ENCODE peak calls at places on chromosomes 16 and 17, in five cellular contexts. I is colonic mucosa, Z is dorsolateral prefrontal cortex, U is AG04450, M is left ventricle myocardium inferior. A is an unnamed sample.

GRCh38 chr17:19762515-19762961 is 14.4 kb upstream of the ALDH3A1 start:
- DNase-seq in Z (peak), U (no peak), M (peak), I (peak), A (peak)

GRCh38 chr17:7410634-7411426 is 3.2 kb downstream of the NLGN2 start:
- DNase-seq in Z (no peak), M (no peak), U (no peak), I (no peak), A (no peak)

GRCh38 chr16:27217256-27217655 is 13.9 kb downstream of the KDM8 start:
- DNase-seq in Z (no peak), U (no peak), I (no peak), M (no peak), A (no peak)

GRCh38 chr17:82943339-82943738 is 103.5 kb upstream of the ZNF750 start:
- DNase-seq in M (peak), U (no peak), I (no peak), Z (peak), A (no peak)

GRCh38 chr16:1781758-1782407 is 488 bp downstream of the SPSB3 start:
- DNase-seq in U (no peak), M (no peak), Z (no peak), I (peak), A (peak)

GRCh38 chr16:76125871-76126270 is 151.3 kb upstream of the CNTNAP4 start:
- DNase-seq in U (no peak), Z (no peak), M (no peak), I (no peak), A (no peak)

GRCh38 chr17:68732301-68732749 is 131.2 kb upstream of the FAM20A start:
- DNase-seq in I (no peak), Z (no peak), M (no peak), U (no peak), A (no peak)

GRCh38 chr16:68792465-68793324 is 50.6 kb upstream of the TANGO6 start:
- DNase-seq in U (no peak), Z (no peak), I (peak), M (no peak), A (peak)

GRCh38 chr17:53912117-53912516 is 89.4 kb downstream of the KIF2B start:
- DNase-seq in I (no peak), M (no peak), Z (no peak), U (no peak), A (no peak)

GRCh38 chr17:42274812-42275526 is 1.2 kb downstream of the STAT5B start:
- DNase-seq in U (no peak), Z (no peak), M (no peak), I (no peak), A (no peak)

GRCh38 chr17:36188891-36189306 is 7.7 kb downstream of the CCL3L1 start:
- DNase-seq in Z (no peak), I (no peak), U (no peak), M (no peak), A (no peak)
- TF ChIP-seq CTCF in Z (no peak), I (no peak), U (no peak), M (no peak), A (no peak)

GRCh38 chr16:81744911-81745310 is 34.2 kb upstream of the PLCG2 start:
- DNase-seq in I (no peak), M (no peak), U (no peak), Z (no peak), A (no peak)
- H3K27ac ChIP-seq in I (no peak), M (no peak), U (no peak), Z (no peak), A (no peak)

DNA sequence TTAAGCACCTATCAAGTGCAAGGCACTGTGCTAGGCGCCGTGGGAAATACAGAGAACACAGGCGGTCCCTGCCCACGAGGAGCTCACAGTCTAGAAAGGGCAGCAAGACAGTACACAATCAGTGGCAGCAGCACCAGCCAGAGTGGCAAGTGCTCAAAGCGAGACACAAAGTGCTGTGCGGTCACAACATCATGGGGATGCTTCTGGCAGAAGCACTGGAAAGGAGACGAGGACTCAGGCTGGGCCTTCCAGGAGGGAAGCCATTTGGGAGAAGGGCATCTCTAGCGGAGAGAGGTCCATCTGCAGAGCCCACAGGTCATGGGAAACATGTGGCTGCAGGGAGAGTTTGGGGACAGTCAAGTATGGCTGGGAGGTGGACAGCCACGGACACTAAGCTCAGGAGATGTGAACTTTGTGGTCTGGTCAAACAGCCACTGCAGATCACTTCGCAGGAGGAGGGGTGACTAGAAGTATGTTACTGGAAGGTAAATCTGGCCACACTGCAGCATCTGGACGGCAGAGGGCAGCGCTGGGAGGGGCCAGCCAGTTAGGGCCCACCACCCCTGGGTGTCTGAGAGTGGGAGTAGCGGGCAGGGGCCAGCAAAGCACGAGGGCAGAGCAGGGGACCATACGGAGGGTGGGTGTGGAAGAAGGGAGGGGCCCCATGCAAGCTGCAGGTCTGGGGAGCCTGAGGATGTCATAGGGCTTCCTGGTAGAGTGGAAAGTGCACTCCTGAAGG is 71.1 kb downstream of the N4BP1 start:
- DNase-seq in M (no peak), U (no peak), Z (no peak), I (peak), A (no peak)
- TF ChIP-seq CTCF in M (peak), U (peak), Z (no peak), I (peak), A (no peak)

GRCh38 chr16:88282221-88283041 is 100.3 kb upstream of the ZNF469 start:
- DNase-seq in M (peak), I (no peak), U (peak), Z (no peak), A (no peak)
- H3K27ac ChIP-seq in M (no peak), I (no peak), U (peak), Z (no peak), A (no peak)

GRCh38 chr17:30483159-30483558 is 6.0 kb downstream of the GOSR1 start:
- DNase-seq in U (no peak), Z (no peak), I (no peak), M (no peak), A (no peak)
- TF ChIP-seq CTCF in U (no peak), Z (no peak), I (no peak), M (no peak), A (no peak)

DNA sequence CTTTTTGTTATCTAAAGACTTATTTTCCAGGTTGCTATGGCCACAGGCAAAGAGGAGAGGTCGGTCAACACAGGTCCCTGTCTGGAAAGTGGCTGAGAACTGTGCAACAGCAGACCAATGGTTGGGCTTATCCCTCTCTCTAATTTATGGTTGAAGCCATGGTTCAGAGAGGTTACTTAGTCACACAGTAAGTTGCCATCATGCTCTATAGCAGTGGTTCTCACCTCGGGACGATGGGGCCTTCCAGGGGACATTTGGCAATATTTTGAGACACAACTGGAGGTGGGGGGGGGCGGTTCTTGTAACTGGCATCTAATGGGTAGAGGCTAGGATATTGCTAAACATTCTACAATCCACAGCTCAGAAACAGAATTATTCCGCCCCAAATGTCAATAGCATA is 842 bp upstream of the LDAF1 start:
- DNase-seq in M (no peak), Z (no peak), U (no peak), I (peak), A (no peak)
- H3K27ac ChIP-seq in M (peak), Z (no peak), U (peak), I (peak), A (no peak)

DNA sequence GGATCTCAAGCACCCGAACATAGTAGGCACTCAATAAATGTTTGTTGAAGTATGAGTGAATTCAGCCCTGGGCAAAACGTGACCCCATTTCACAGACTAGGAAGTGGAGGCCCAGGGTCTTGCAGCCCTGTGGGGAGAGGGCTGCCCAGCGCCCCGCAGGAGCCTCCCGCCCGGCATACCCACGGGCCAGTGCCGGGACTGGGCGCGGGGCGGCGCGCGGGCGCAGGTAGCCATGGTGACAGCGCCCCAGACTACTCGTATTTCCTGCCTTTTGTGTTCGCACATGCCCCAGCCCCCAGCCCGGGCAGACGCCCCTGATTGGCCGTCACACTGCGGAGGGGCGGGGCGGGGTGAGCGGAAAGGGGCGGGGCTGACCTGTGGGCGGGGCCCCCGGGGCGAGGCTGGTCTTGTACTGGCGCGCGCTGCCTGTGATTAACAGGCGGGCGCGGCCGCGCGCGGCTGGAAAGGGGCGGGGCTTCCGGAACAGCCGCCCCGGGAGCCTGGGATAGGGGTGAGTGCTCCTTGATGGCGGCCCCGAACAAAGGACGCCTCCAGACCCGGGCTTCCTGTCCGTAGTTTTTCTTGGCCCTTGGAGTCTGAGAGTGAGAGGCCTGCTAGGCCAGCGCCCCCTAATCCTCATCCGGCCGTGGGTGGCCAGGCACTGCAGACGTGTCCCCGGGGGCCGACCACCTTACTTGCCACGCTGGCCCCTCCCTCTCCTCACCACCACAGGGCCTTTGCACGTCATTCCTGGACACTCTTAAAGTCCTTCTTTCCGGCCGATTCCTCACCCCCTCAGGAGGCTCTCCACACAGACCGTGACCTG is 71.0 kb downstream of the RAI1 start:
- DNase-seq in I (peak), Z (peak), U (peak), M (peak), A (peak)
- TF ChIP-seq CTCF in I (no peak), Z (peak), U (peak), M (peak), A (no peak)

GRCh38 chr16:11080999-11081630 is 136.8 kb downstream of the CLEC16A start:
- DNase-seq in I (no peak), Z (no peak), M (no peak), U (no peak), A (no peak)
- H3K27ac ChIP-seq in I (no peak), Z (no peak), M (no peak), U (peak), A (no peak)

DNA sequence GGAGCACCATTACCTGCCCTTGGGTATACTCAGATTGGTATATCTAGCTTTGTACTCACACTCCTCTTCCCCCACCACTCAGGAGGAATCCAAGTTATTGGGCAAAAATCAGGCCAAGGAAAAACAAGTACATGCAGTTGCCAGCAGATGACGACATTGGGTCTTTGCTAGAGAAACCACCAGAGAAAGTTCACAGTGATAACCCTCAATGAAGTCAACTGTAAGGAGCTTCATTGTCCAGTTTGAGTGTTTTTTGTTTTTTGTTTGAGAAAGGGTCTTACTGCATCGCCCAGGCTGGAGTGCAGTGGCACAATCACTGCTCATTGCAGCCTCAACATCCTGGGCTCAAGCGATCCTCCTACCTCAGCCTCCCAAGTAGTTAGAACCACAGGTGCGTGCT is 34.6 kb upstream of the TOX3 start:
- DNase-seq in M (no peak), Z (no peak), I (no peak), U (no peak), A (no peak)
- TF ChIP-seq CTCF in M (no peak), Z (no peak), I (no peak), U (no peak), A (no peak)

A was measured in pancreas.